ENCODE peak calls at places on chromosomes 13 and 19, in ten cellular contexts. F is pancreas, J is mucosa of descending colon, Q is breast epithelium, I is AG09309, D is uterus, W is fibroblast of the aortic adventitia, A is Caco-2, K is fibroblast of lung, X is WTC11. R is an unnamed sample.

GRCh38 chr13:23631676-23632622 is 61.7 kb downstream of the TNFRSF19 start:
- DNase-seq in F (no peak), J (no peak), Q (no peak), I (no peak), D (no peak), W (no peak), A (peak), K (no peak), X (no peak), R (no peak)

GRCh38 chr19:56671613-56671994 is at the start of gene ZNF835:
- DNase-seq in F (peak), J (peak), Q (peak), I (no peak), D (peak), W (no peak), A (no peak), K (peak), X (no peak), R (peak)

GRCh38 chr13:98910501-98910951 is 67.3 kb downstream of the DOCK9 start:
- DNase-seq in F (no peak), J (no peak), Q (no peak), I (peak), D (no peak), W (peak), A (no peak), K (peak), X (no peak), R (no peak)

GRCh38 chr13:21043898-21044297 is 17.5 kb downstream of the LATS2 start:
- DNase-seq in F (no peak), J (no peak), Q (no peak), I (peak), D (no peak), W (peak), A (no peak), K (peak), X (no peak), R (no peak)

GRCh38 chr13:43884221-43884620 is 4.5 kb downstream of the LACC1 start:
- DNase-seq in F (no peak), J (no peak), Q (no peak), I (no peak), D (no peak), W (no peak), A (no peak), K (no peak), X (no peak), R (no peak)

GRCh38 chr13:99895428-99895998 is 76.1 kb downstream of the ZIC5 start:
- DNase-seq in F (no peak), J (no peak), Q (no peak), I (no peak), D (no peak), W (no peak), A (no peak), K (no peak), X (no peak), R (no peak)

GRCh38 chr19:40223135-40223822 is 3.2 kb downstream of the CCNP start:
- DNase-seq in F (no peak), J (peak), Q (no peak), I (no peak), D (no peak), W (no peak), A (no peak), K (no peak), X (peak), R (no peak)

GRCh38 chr13:114222461-114222968 is 12.2 kb upstream of the CDC16 start:
- DNase-seq in F (peak), J (no peak), Q (no peak), I (no peak), D (no peak), W (peak), A (no peak), K (peak), X (no peak), R (no peak)

GRCh38 chr13:77492982-77493381 is 42.5 kb upstream of the SCEL start:
- DNase-seq in F (no peak), J (peak), Q (no peak), I (no peak), D (no peak), W (peak), A (peak), K (peak), X (no peak), R (no peak)

GRCh38 chr13:41565221-41565620 is 107.9 kb downstream of the RGCC start:
- DNase-seq in F (no peak), J (no peak), Q (no peak), I (peak), D (no peak), W (peak), A (no peak), K (peak), X (no peak), R (no peak)

GRCh38 chr13:82330499-82330898 is 1551.8 kb downstream of the SLITRK1 start:
- DNase-seq in F (no peak), J (no peak), Q (no peak), I (no peak), D (no peak), W (peak), A (peak), K (no peak), X (no peak), R (no peak)

GRCh38 chr19:3982701-3983541 is 2.3 kb downstream of the EEF2 start:
- DNase-seq in F (peak), J (no peak), Q (peak), I (no peak), D (no peak), W (peak), A (no peak), K (peak), X (no peak), R (no peak)

DNA sequence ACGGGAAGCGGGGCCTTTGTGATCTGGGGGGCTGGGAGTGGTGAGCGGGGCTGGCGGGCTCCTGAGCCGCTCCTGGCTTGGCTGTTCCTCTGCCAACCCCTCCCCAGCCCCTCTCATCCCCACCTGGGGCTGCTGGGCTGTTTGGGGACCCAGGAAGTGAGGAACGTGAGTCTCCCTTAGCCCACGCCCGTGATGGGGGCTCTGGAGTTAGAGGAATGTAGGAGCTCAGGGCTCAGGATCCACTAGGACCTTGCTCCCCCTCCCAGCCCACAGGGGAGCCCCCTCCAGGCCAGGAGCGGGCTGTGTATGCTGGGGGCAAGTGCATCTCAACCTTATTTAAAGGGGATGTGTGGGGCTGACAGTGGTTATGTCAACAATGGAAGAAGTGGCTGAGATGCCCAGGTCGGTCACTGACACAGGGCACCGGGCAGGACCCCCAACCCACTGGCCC is 134.1 kb downstream of the URI1 start:
- DNase-seq in F (no peak), J (no peak), Q (no peak), I (no peak), D (no peak), W (no peak), A (no peak), K (no peak), X (no peak), R (peak)
- TF ChIP-seq CTCF in F (no peak), J (no peak), Q (no peak), I (no peak), D (no peak), W (no peak), A (no peak), K (no peak), X (no peak), R (no peak)

GRCh38 chr19:1684573-1684912 is 32.1 kb upstream of the TCF3 start:
- DNase-seq in F (no peak), J (no peak), Q (no peak), I (no peak), D (no peak), W (no peak), A (no peak), K (no peak), X (no peak), R (no peak)

GRCh38 chr19:1685046-1685445 is 32.6 kb upstream of the TCF3 start:
- DNase-seq in F (no peak), J (no peak), Q (no peak), I (no peak), D (no peak), W (no peak), A (no peak), K (no peak), X (no peak), R (no peak)

GRCh38 chr19:1680976-1681375 is 28.6 kb upstream of the TCF3 start:
- DNase-seq in F (no peak), J (no peak), Q (no peak), I (no peak), D (no peak), W (no peak), A (no peak), K (no peak), X (no peak), R (no peak)

GRCh38 chr19:1678073-1678472 is 25.7 kb upstream of the TCF3 start:
- DNase-seq in F (no peak), J (no peak), Q (no peak), I (no peak), D (no peak), W (no peak), A (no peak), K (no peak), X (no peak), R (no peak)

GRCh38 chr19:1683869-1684572 is 31.6 kb upstream of the TCF3 start:
- DNase-seq in F (no peak), J (no peak), Q (no peak), I (no peak), D (no peak), W (no peak), A (no peak), K (no peak), X (no peak), R (no peak)
- TF ChIP-seq CTCF in F (no peak), J (no peak), Q (no peak), I (no peak), D (no peak), W (no peak), A (no peak), K (no peak), X (no peak), R (no peak)

DNA sequence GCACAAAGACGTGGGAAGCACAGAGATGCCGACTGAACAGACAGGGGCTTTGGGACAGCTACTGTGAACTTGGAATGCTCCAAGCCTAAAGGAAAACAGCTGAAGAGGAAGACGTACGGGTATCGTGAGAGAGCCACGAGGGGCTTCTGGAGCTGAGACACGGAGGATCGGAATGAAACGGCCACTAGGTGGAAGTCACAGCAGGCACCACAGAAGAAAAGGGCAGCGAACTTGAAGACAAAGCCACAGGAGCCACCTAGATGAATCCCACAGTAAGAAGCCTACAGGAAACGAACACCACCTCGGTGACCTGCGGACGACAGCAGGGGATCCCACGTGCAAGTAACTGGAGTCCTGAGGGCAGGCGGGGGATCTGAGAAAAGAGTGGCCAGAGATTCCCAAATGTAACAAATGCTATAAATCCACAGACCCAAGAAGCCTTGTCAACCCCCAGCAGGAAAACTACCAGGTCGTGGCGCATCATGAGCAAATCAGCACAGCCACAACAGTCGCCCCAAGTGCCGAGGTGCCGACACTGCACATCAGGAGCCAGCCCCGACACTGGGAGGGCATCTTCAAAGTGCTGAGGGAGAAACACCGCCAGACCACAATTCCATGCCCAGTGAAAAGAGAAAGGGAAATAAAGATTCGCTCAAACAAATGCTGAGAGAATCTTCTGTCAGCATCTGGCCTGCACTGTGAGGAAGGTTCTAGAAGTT is 39.3 kb upstream of the ISYNA1 start:
- DNase-seq in F (no peak), J (no peak), Q (no peak), I (no peak), D (no peak), W (no peak), A (no peak), K (no peak), X (no peak), R (no peak)
- TF ChIP-seq CTCF in F (no peak), J (no peak), Q (no peak), I (no peak), D (no peak), W (no peak), A (peak), K (no peak), X (no peak), R (peak)

GRCh38 chr19:32336259-32337111 is 8.9 kb upstream of the ZNF507 start:
- DNase-seq in F (no peak), J (no peak), Q (no peak), I (no peak), D (peak), W (peak), A (peak), K (no peak), X (no peak), R (no peak)
- TF ChIP-seq CTCF in F (no peak), J (no peak), Q (no peak), I (peak), D (no peak), W (peak), A (peak), K (no peak), X (no peak), R (no peak)

DNA sequence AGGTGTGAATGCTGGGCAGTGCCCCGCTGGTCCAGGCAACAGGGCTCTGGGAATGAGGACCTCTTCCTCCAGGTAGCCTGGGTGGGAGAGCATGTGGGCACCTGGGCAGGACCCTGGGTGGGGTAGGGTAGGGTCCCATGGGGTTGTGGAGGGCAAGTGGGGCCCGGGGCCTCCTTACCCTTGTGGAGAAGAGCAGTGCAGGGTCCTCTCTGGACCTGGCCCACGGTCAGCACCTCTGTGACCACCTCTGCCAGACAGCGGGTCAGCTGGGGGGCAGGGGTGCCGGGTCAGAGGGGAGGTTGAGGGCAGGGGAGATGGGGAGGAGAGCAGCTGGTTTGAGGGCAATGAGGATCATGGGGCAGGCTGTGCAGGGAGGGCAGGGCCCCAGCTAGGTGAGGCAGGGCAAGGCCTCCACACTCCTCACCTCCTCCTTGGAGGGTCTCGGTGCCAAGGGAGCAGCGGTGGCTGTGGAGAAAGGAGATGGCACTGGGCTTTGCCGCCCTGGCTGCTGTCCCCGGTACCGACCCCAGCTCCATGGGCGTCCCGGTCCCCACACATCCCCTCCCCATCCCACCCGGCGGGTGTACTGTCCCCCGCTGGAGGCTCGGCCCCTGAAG is 490 bp downstream of the CCER2 start:
- DNase-seq in F (no peak), J (no peak), Q (no peak), I (no peak), D (no peak), W (no peak), A (no peak), K (no peak), X (no peak), R (no peak)
- TF ChIP-seq CTCF in F (no peak), J (no peak), Q (no peak), I (no peak), D (no peak), W (no peak), A (no peak), K (no peak), X (no peak), R (no peak)

GRCh38 chr19:53577968-53578367 is 40.0 kb downstream of the ZNF331 start:
- DNase-seq in F (no peak), J (no peak), Q (no peak), I (no peak), D (no peak), W (no peak), A (no peak), K (no peak), X (no peak), R (no peak)

GRCh38 chr19:53579518-53579917 is 41.6 kb downstream of the ZNF331 start:
- DNase-seq in F (no peak), J (no peak), Q (no peak), I (no peak), D (no peak), W (no peak), A (no peak), K (no peak), X (no peak), R (no peak)

GRCh38 chr19:53581871-53582279 is 43.9 kb downstream of the ZNF331 start:
- DNase-seq in F (no peak), J (no peak), Q (no peak), I (no peak), D (no peak), W (no peak), A (no peak), K (no peak), X (peak), R (no peak)

GRCh38 chr19:53583181-53583580 is 45.2 kb downstream of the ZNF331 start:
- DNase-seq in F (no peak), J (no peak), Q (no peak), I (no peak), D (no peak), W (no peak), A (no peak), K (no peak), X (no peak), R (no peak)

DNA sequence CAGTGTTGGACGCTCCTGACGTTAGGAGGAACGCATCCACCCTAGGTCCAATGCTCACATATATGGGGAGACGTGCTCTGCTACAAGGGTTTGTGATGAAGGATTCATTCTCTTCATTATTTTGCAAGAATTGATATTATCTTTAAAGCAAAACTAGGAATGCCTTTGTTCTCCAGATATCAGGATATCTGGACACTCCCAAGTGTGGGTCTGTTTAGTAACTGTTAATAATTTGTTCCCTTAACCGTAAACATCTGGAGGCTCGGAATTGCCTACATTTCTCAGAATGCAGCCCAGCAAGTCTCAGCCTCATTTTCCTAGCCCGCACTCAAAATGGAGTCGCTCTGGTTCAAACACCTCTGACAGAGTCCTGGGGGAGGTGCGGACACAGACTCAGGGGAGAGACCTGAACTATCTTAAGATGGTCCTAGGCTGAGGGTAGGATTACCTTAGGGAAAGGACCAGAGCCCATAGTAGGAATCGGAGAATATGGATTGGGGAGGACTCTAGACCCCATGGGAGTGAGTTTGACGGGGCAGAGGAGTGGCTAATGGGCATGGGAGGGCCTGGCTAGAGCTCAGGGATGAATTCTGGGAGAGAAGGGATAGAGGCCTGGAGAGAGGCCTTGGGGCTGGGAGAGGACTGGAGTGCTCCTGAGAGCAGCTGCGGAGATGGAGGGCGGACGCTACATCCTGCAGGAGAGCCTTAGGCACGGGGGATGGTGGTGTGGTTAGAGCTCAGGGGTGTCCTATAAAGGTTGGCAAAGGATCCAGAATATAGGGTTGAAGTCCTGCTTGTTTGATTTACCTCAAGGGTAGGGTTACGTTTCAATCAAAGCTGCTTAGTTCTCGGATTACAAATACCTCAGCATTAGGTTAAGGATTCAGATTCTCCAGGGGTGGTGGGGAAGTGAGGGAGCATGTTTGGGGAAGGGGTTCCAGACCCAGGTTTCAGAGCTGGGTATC is 43.2 kb downstream of the ZNF331 start:
- DNase-seq in F (no peak), J (no peak), Q (no peak), I (no peak), D (no peak), W (no peak), A (no peak), K (no peak), X (peak), R (no peak)
- TF ChIP-seq CTCF in F (no peak), J (no peak), Q (no peak), I (no peak), D (no peak), W (no peak), A (no peak), K (no peak), X (no peak), R (no peak)

DNA sequence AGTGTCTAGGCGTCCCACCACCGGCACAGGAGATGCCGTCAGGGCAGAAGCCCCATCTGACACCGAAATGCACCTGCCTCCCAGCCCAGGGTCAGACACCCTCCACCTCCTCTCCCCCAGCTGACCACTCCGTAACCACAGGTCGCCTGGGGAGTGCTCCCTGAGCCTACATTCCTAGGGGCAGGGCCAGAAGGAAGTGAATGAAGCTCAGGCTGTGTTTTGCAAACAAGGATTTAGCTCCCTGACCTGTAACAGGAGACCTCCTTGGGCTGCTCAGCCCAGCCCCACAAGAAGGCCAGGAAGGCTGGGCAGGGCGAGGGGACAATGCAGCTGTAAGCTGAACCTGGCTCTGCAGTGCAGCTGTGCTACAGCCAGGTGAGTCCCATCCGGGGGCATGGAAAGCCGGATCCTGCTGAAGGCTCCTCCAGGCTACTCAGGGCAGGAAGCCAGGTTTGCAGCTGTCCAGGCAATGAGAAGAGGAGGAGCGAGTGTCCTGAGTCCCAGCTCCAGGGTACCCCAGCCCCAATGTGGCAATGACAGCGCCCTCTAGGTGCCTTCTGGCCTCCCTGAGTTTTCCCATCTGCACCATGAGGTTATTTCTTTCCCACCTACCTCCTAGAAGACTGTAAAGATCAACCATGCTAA is 42.1 kb downstream of the RHPN2 start:
- DNase-seq in F (no peak), J (no peak), Q (no peak), I (no peak), D (no peak), W (no peak), A (peak), K (no peak), X (peak), R (no peak)
- TF ChIP-seq CTCF in F (no peak), J (no peak), Q (no peak), I (no peak), D (no peak), W (no peak), A (peak), K (no peak), X (peak), R (no peak)